ENCODE peak calls at places on chromosomes 16 and 17, in five cellular contexts. Y is A549, W is GM12878, P is SK-N-SH, O is HCT116. V is an unnamed sample.

GRCh38 chr17:36001109-36001735 is at the start of gene CCL15:
- DNase-seq in Y (no peak), W (no peak), P (no peak), O (no peak), V (no peak)

GRCh38 chr16:81818514-81819304 is 39.6 kb downstream of the PLCG2 start:
- DNase-seq in Y (no peak), W (no peak), P (no peak), O (no peak), V (no peak)

GRCh38 chr16:68781784-68782183 is 44.7 kb downstream of the CDH1 start:
- DNase-seq in Y (no peak), W (no peak), P (no peak), O (no peak), V (no peak)

GRCh38 chr17:37844977-37845293 is 79.3 kb upstream of the TBC1D3K start:
- DNase-seq in Y (no peak), W (no peak), P (no peak), O (no peak), V (no peak)

GRCh38 chr17:44209786-44210341 is 9.6 kb downstream of the UBTF start:
- DNase-seq in Y (no peak), W (no peak), P (no peak), O (no peak), V (no peak)

GRCh38 chr17:77098884-77099545 is 41.8 kb upstream of the SEC14L1 start:
- DNase-seq in Y (no peak), W (no peak), P (no peak), O (no peak), V (no peak)

GRCh38 chr17:73255671-73256181 is 6.0 kb downstream of the CPSF4L start:
- DNase-seq in Y (peak; percentile 74), W (no peak), P (peak; percentile 91), O (peak; percentile 48), V (peak; percentile 78)

GRCh38 chr17:82802141-82802540 is 37.7 kb downstream of the ZNF750 start:
- DNase-seq in Y (no peak), W (no peak), P (no peak), O (no peak), V (no peak)

GRCh38 chr16:17223576-17223975 is 247.2 kb downstream of the XYLT1 start:
- DNase-seq in Y (no peak), W (no peak), P (no peak), O (no peak), V (no peak)

GRCh38 chr16:76650579-76650978 is 373.4 kb downstream of the CNTNAP4 start:
- DNase-seq in Y (peak; percentile 4), W (no peak), P (no peak), O (no peak), V (no peak)

GRCh38 chr16:15782573-15783365 is 74.1 kb downstream of the MYH11 start:
- DNase-seq in Y (no peak), W (no peak), P (peak; percentile 22), O (no peak), V (peak; percentile 32)

GRCh38 chr17:75442168-75443103 is 14.0 kb upstream of the TMEM94 start:
- DNase-seq in Y (no peak), W (no peak), P (no peak), O (no peak), V (no peak)

GRCh38 chr16:82481455-82481854 is 145.3 kb upstream of the CDH13 start:
- DNase-seq in Y (no peak), W (no peak), P (no peak), O (no peak), V (no peak)

GRCh38 chr16:30499284-30499683 is 26.7 kb downstream of the ITGAL start:
- DNase-seq in Y (no peak), W (no peak), P (no peak), O (no peak), V (no peak)

GRCh38 chr16:88815901-88816589 is 4.3 kb upstream of the APRT start:
- DNase-seq in Y (peak; percentile 37), W (no peak), P (peak; percentile 86), O (no peak), V (peak; percentile 63)

GRCh38 chr16:88735121-88735520 is 28.8 kb downstream of the CTU2 start:
- DNase-seq in Y (no peak), W (no peak), P (no peak), O (no peak), V (no peak)

GRCh38 chr16:67451061-67451703 is 20.3 kb downstream of the HSD11B2 start:
- DNase-seq in Y (no peak), W (no peak), P (no peak), O (no peak), V (no peak)

GRCh38 chr17:48326311-48326710 is 103.7 kb downstream of the SKAP1 start:
- DNase-seq in Y (no peak), W (no peak), P (no peak), O (no peak), V (no peak)
- H3K4me3 ChIP-seq in Y (no peak overlapping the region), W (no peak overlapping the region), P (no peak overlapping the region), O (no peak overlapping the region), V (no peak overlapping the region)

DNA sequence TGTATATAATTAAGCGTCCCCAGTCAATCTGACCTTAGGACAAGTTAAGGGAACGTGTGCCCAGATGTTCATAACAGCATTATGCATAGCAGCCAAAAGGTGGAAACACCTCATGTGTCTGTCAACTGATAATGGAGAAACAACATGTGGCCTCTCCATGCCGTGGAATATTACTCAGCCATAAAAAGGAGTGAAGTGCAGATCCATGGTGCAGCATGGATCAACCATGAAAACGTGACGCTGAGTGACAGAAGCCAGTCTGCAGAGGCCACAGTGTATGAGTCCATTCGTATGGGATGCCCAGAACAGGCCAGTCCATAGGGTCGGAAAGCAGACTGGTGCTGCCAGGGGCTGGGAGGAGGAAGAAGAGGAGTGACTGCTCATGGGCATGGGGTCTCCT is 161.0 kb upstream of the CIBAR2 start:
- DNase-seq in Y (no peak), W (no peak), P (no peak), O (no peak), V (no peak)
- H3K4me2 ChIP-seq in Y (no peak overlapping the region), W (no peak overlapping the region), P (no peak overlapping the region), O (no peak overlapping the region), V (no peak overlapping the region)

GRCh38 chr16:49473773-49474172 is 100.2 kb downstream of the C16orf78 start:
- DNase-seq in Y (no peak), W (no peak), P (no peak), O (no peak), V (no peak)
- TF ChIP-seq REST in Y (no peak), W (no peak), P (no peak), O (no peak), V (no peak)

GRCh38 chr17:8628172-8628571 is 2.4 kb downstream of the MYH10 start:
- DNase-seq in Y (no peak), W (no peak), P (no peak), O (no peak), V (no peak)

GRCh38 chr17:8630802-8631553 is 453 bp upstream of the MYH10 start:
- DNase-seq in Y (peak; percentile 100), W (peak; percentile 82), P (peak; percentile 98), O (peak; percentile 99), V (peak; percentile 100)

GRCh38 chr17:8629371-8630226 is 926 bp downstream of the MYH10 start:
- DNase-seq in Y (peak; percentile 28), W (no peak), P (peak; percentile 67), O (no peak), V (peak; percentile 57)

GRCh38 chr17:8630227-8630801 is at the start of gene MYH10:
- DNase-seq in Y (no peak), W (no peak), P (no peak), O (no peak), V (no peak)

GRCh38 chr17:8628609-8629169 is 1.8 kb downstream of the MYH10 start:
- DNase-seq in Y (no peak), W (no peak), P (peak; percentile 43), O (no peak), V (no peak)
- H3K4me3 ChIP-seq in Y (peak overlapping the region; percentile 95), W (no peak overlapping the region), P (peak overlapping the region; percentile 94), O (no peak overlapping the region), V (peak overlapping the region; percentile 96)

GRCh38 chr16:56769674-56770073 is 39.7 kb downstream of the NUP93 start:
- DNase-seq in Y (no peak), W (no peak), P (no peak), O (no peak), V (no peak)

GRCh38 chr16:56774009-56774408 is 44.1 kb downstream of the NUP93 start:
- DNase-seq in Y (no peak), W (no peak), P (no peak), O (no peak), V (no peak)

GRCh38 chr16:56775162-56775561 is 45.2 kb downstream of the NUP93 start:
- DNase-seq in Y (no peak), W (no peak), P (no peak), O (no peak), V (no peak)

GRCh38 chr16:56773531-56773930 is 43.6 kb downstream of the NUP93 start:
- DNase-seq in Y (no peak), W (no peak), P (no peak), O (no peak), V (no peak)

GRCh38 chr16:56771558-56772279 is 41.8 kb downstream of the NUP93 start:
- DNase-seq in Y (no peak), W (no peak), P (no peak), O (no peak), V (no peak)
- H3K4me2 ChIP-seq in Y (no peak overlapping the region), W (peak overlapping the region; percentile 1), P (peak overlapping the region; percentile 21), O (no peak overlapping the region), V (no peak overlapping the region)

GRCh38 chr16:9557713-9558112 is 466.3 kb downstream of the HAPSTR1 start:
- DNase-seq in Y (no peak), W (no peak), P (no peak), O (no peak), V (no peak)
- TF ChIP-seq REST in Y (no peak), W (no peak), P (no peak), O (no peak), V (no peak)

GRCh38 chr16:49833796-49834195 is 22.1 kb downstream of the ZNF423 start:
- DNase-seq in Y (no peak), W (no peak), P (peak; percentile 45), O (no peak), V (no peak)

GRCh38 chr16:49834496-49835009 is 21.4 kb downstream of the ZNF423 start:
- DNase-seq in Y (no peak), W (no peak), P (peak; percentile 81), O (no peak), V (peak; percentile 79)

GRCh38 chr16:49836218-49836617 is 19.7 kb downstream of the ZNF423 start:
- DNase-seq in Y (no peak), W (no peak), P (no peak), O (no peak), V (no peak)

GRCh38 chr16:49836668-49837067 is 19.2 kb downstream of the ZNF423 start:
- DNase-seq in Y (no peak), W (no peak), P (no peak), O (no peak), V (no peak)

GRCh38 chr16:49835116-49835880 is 20.6 kb downstream of the ZNF423 start:
- DNase-seq in Y (no peak), W (no peak), P (peak; percentile 87), O (no peak), V (peak; percentile 50)
- H3K4me3 ChIP-seq in Y (no peak overlapping the region), W (no peak overlapping the region), P (no peak overlapping the region), O (no peak overlapping the region), V (peak overlapping the region; percentile 39)

GRCh38 chr17:19331553-19332245 is 30.8 kb downstream of the B9D1 start:
- DNase-seq in Y (no peak), W (no peak), P (no peak), O (no peak), V (no peak)
- H3K4me2 ChIP-seq in Y (no peak overlapping the region), W (no peak overlapping the region), P (peak overlapping the region; percentile 39), O (no peak overlapping the region), V (no peak overlapping the region)

GRCh38 chr16:59665618-59666220 is 931.6 kb upstream of the GOT2 start:
- DNase-seq in Y (no peak), W (no peak), P (no peak), O (no peak), V (no peak)
- TF ChIP-seq REST in Y (no peak), W (no peak), P (no peak), O (no peak), V (no peak)